ENCODE peak calls at places on chromosomes 13 and 19, in four cellular contexts. D is activated CD8-positive, alpha-beta memory T cell treated with anti-CD3 and anti-CD28 coated beads for 1 hour; A is posterior cingulate gyrus; E is activated T-cell treated with anti-CD3 and anti-CD28 coated beads for 1 hour. J is an unnamed sample.

GRCh38 chr13:97843201-97843600 is 110.3 kb upstream of the IPO5 start:
- DNase-seq in E (no peak), A (no peak), D (no peak), J (no peak)

GRCh38 chr13:94641432-94641941 is 39.8 kb downstream of the GPR180 start:
- DNase-seq in D (no peak), E (no peak), A (no peak), J (no peak)

GRCh38 chr13:110349239-110349638 is 42.2 kb downstream of the COL4A2 start:
- DNase-seq in A (no peak), E (no peak), D (no peak), J (no peak)

GRCh38 chr19:52307275-52307674 is 10.3 kb downstream of the ZNF480 start:
- DNase-seq in A (no peak), D (no peak), E (no peak), J (no peak)

GRCh38 chr13:23988546-23989122 is 91.3 kb upstream of the C1QTNF9B start:
- DNase-seq in A (no peak), D (no peak), E (no peak), J (no peak)

GRCh38 chr19:23440791-23441190 is 45.5 kb upstream of the ZNF91 start:
- DNase-seq in E (no peak), A (no peak), D (no peak), J (no peak)

GRCh38 chr13:46761866-46762265 is 35.1 kb downstream of the ESD start:
- DNase-seq in A (no peak), E (no peak), D (no peak), J (no peak)

GRCh38 chr13:76762731-76763130 is 123.5 kb downstream of the KCTD12 start:
- DNase-seq in A (no peak), D (no peak), E (no peak), J (no peak)

GRCh38 chr19:35905178-35905727 is 2.8 kb downstream of the TYROBP start:
- DNase-seq in D (no peak), E (no peak), A (no peak), J (no peak)

GRCh38 chr19:29804493-29804892 is 7.3 kb upstream of the CCNE1 start:
- DNase-seq in D (no peak), A (no peak), E (no peak), J (no peak)

GRCh38 chr19:19214892-19215291 is 3.1 kb downstream of the NCAN start:
- DNase-seq in D (peak; percentile 22), E (no peak), A (no peak), J (no peak)

GRCh38 chr19:51944798-51945552 is 17.7 kb downstream of the ZNF613 start:
- DNase-seq in A (no peak), E (no peak), D (no peak), J (no peak)

GRCh38 chr13:26378116-26378515 is 124.2 kb downstream of the CDK8 start:
- DNase-seq in D (no peak), E (no peak), A (no peak), J (no peak)

GRCh38 chr19:18414504-18415176 is 4.6 kb upstream of the SSBP4 start:
- DNase-seq in E (no peak), A (no peak), D (no peak), J (no peak)

GRCh38 chr13:33490461-33491327 is 205.1 kb upstream of the STARD13 start:
- DNase-seq in A (peak; percentile 18), E (no peak), D (no peak), J (peak; percentile 38)

GRCh38 chr13:36531746-36532486 is 99.6 kb downstream of the CCNA1 start:
- DNase-seq in A (no peak), D (no peak), E (no peak), J (no peak)

GRCh38 chr13:24180743-24181384 is 20.3 kb downstream of the SPATA13 start:
- DNase-seq in E (no peak), A (no peak), D (no peak), J (no peak)

GRCh38 chr19:46903458-46903857 is 42.7 kb downstream of the ARHGAP35 start:
- DNase-seq in A (no peak), D (no peak), E (no peak), J (no peak)

GRCh38 chr13:97353927-97354326 is 80.0 kb upstream of the RAP2A start:
- DNase-seq in E (no peak), D (no peak), A (no peak), J (no peak)

GRCh38 chr19:39212377-39212742 is 8.3 kb upstream of the SYCN start:
- DNase-seq in A (no peak), E (peak; percentile 52), D (peak; percentile 35), J (no peak)

GRCh38 chr19:40280608-40281221 is 4.4 kb downstream of the AKT2 start:
- DNase-seq in A (no peak), D (no peak), E (no peak), J (peak; percentile 60)

GRCh38 chr13:27536361-27537101 is 83.8 kb downstream of the LNX2 start:
- DNase-seq in A (no peak), E (no peak), D (no peak), J (no peak)

GRCh38 chr13:40232321-40232720 is 434.1 kb downstream of the FOXO1 start:
- DNase-seq in E (no peak), D (no peak), A (no peak), J (no peak)

GRCh38 chr19:40503300-40503699 is 36.5 kb downstream of the SPTBN4 start:
- DNase-seq in A (no peak), D (no peak), E (no peak), J (no peak)

GRCh38 chr19:35860818-35861639 is 4.3 kb downstream of the KIRREL2 start:
- DNase-seq in A (no peak), E (no peak), D (no peak), J (no peak)

GRCh38 chr13:71304861-71305260 is 562.1 kb downstream of the DACH1 start:
- DNase-seq in D (no peak), A (no peak), E (no peak), J (no peak)

GRCh38 chr13:78121459-78122348 is 203.1 kb upstream of the EDNRB start:
- DNase-seq in D (no peak), E (no peak), A (peak; percentile 46), J (no peak)

GRCh38 chr19:32464279-32464678 is 58.7 kb downstream of the DPY19L3 start:
- DNase-seq in E (no peak), A (no peak), D (no peak), J (no peak)

GRCh38 chr13:97403893-97404683 is 29.9 kb upstream of the RAP2A start:
- DNase-seq in D (no peak), A (no peak), E (no peak), J (no peak)

GRCh38 chr19:13652810-13653590 is 111.3 kb upstream of the MRI1 start:
- DNase-seq in D (no peak), E (no peak), A (no peak), J (no peak)

GRCh38 chr13:25042141-25042540 is 53.8 kb upstream of the PABPC3 start:
- DNase-seq in A (no peak), D (no peak), E (no peak), J (no peak)

GRCh38 chr13:37429976-37430375 is 168.6 kb downstream of the POSTN start:
- DNase-seq in D (no peak), A (no peak), E (no peak), J (no peak)

GRCh38 chr13:24016046-24016445 is 118.7 kb upstream of the C1QTNF9B start:
- DNase-seq in E (no peak), A (no peak), D (no peak), J (no peak)

GRCh38 chr19:40466219-40467006 is at the start of gene SPTBN4:
- DNase-seq in D (no peak), E (peak; percentile 22), A (no peak), J (no peak)

GRCh38 chr13:29569253-29570057 is 26.0 kb downstream of the SLC7A1 start:
- DNase-seq in A (no peak), D (no peak), E (no peak), J (no peak)